ENCODE peak calls at places on chromosome 21, in nine cellular contexts. One of them, this sample, is unnamed.

GRCh38 chr21:25461730-25462129 is 145.6 kb downstream of the MRPL39 start:
- DNase-seq in uterus: no peak
- DNase-seq in neural progenitor cell: no peak
- DNase-seq in ascending aorta: no peak
- DNase-seq in B cell: no peak
- DNase-seq in WTC11: no peak
- DNase-seq in mammary epithelial cell: no peak
- DNase-seq in suprapubic skin: no peak
- DNase-seq in AG09309: no peak
- DNase-seq in this sample: no peak

GRCh38 chr21:20802201-20802600 is 196.0 kb upstream of the NCAM2 start:
- DNase-seq in B cell: no peak
- DNase-seq in mammary epithelial cell: no peak
- DNase-seq in uterus: no peak
- DNase-seq in WTC11: no peak
- DNase-seq in AG09309: no peak
- DNase-seq in ascending aorta: no peak
- DNase-seq in neural progenitor cell: no peak
- DNase-seq in suprapubic skin: no peak
- DNase-seq in this sample: no peak

GRCh38 chr21:45531393-45532215 is 10.6 kb downstream of the SLC19A1 start:
- DNase-seq in mammary epithelial cell: no peak
- DNase-seq in suprapubic skin: peak; percentile 54
- DNase-seq in AG09309: no peak
- DNase-seq in neural progenitor cell: no peak
- DNase-seq in B cell: no peak
- DNase-seq in ascending aorta: no peak
- DNase-seq in uterus: no peak
- DNase-seq in WTC11: peak; percentile 14
- DNase-seq in this sample: no peak

GRCh38 chr21:16821588-16821987 is 691.3 kb upstream of the CXADR start:
- DNase-seq in uterus: no peak
- DNase-seq in suprapubic skin: no peak
- DNase-seq in AG09309: no peak
- DNase-seq in neural progenitor cell: no peak
- DNase-seq in mammary epithelial cell: no peak
- DNase-seq in ascending aorta: no peak
- DNase-seq in B cell: no peak
- DNase-seq in WTC11: no peak
- DNase-seq in this sample: no peak

GRCh38 chr21:39932335-39932734 is 65.1 kb downstream of the PCP4 start:
- DNase-seq in B cell: no peak
- DNase-seq in neural progenitor cell: no peak
- DNase-seq in AG09309: no peak
- DNase-seq in mammary epithelial cell: no peak
- DNase-seq in uterus: no peak
- DNase-seq in ascending aorta: no peak
- DNase-seq in suprapubic skin: no peak
- DNase-seq in WTC11: no peak
- DNase-seq in this sample: no peak

GRCh38 chr21:44500111-44500510 is 39.9 kb downstream of the KRTAP10-1 start:
- DNase-seq in AG09309: no peak
- DNase-seq in neural progenitor cell: no peak
- DNase-seq in B cell: no peak
- DNase-seq in mammary epithelial cell: no peak
- DNase-seq in ascending aorta: no peak
- DNase-seq in uterus: no peak
- DNase-seq in WTC11: no peak
- DNase-seq in suprapubic skin: no peak
- DNase-seq in this sample: no peak

GRCh38 chr21:40120944-40121575 is 253.8 kb downstream of the PCP4 start:
- DNase-seq in neural progenitor cell: peak; percentile 42
- DNase-seq in mammary epithelial cell: no peak
- DNase-seq in ascending aorta: no peak
- DNase-seq in WTC11: no peak
- DNase-seq in uterus: no peak
- DNase-seq in suprapubic skin: no peak
- DNase-seq in B cell: no peak
- DNase-seq in AG09309: no peak
- DNase-seq in this sample: no peak

GRCh38 chr21:45013271-45013841 is 61.0 kb upstream of the ADARB1 start:
- DNase-seq in uterus: no peak
- DNase-seq in WTC11: peak; percentile 36
- DNase-seq in ascending aorta: peak; percentile 7
- DNase-seq in neural progenitor cell: no peak
- DNase-seq in mammary epithelial cell: no peak
- DNase-seq in AG09309: no peak
- DNase-seq in B cell: no peak
- DNase-seq in suprapubic skin: peak; percentile 62
- DNase-seq in this sample: no peak

GRCh38 chr21:16308269-16308668 is 578.5 kb downstream of the USP25 start:
- DNase-seq in mammary epithelial cell: peak; percentile 90
- DNase-seq in neural progenitor cell: no peak
- DNase-seq in suprapubic skin: no peak
- DNase-seq in uterus: no peak
- DNase-seq in WTC11: no peak
- DNase-seq in ascending aorta: no peak
- DNase-seq in B cell: no peak
- DNase-seq in AG09309: no peak
- DNase-seq in this sample: no peak

GRCh38 chr21:38440746-38441145 is 57.5 kb downstream of the ERG start:
- DNase-seq in mammary epithelial cell: peak; percentile 74
- DNase-seq in AG09309: peak; percentile 75
- DNase-seq in WTC11: no peak
- DNase-seq in ascending aorta: no peak
- DNase-seq in suprapubic skin: no peak
- DNase-seq in uterus: no peak
- DNase-seq in neural progenitor cell: peak; percentile 48
- DNase-seq in B cell: no peak
- DNase-seq in this sample: no peak

GRCh38 chr21:26946744-26947446 is 20.0 kb downstream of the ADAMTS5 start:
- DNase-seq in mammary epithelial cell: no peak
- DNase-seq in B cell: no peak
- DNase-seq in WTC11: no peak
- DNase-seq in ascending aorta: no peak
- DNase-seq in uterus: no peak
- DNase-seq in AG09309: no peak
- DNase-seq in neural progenitor cell: no peak
- DNase-seq in suprapubic skin: no peak
- DNase-seq in this sample: no peak

GRCh38 chr21:26136686-26137085 is 33.9 kb downstream of the APP start:
- DNase-seq in suprapubic skin: no peak
- DNase-seq in AG09309: no peak
- DNase-seq in B cell: no peak
- DNase-seq in ascending aorta: no peak
- DNase-seq in mammary epithelial cell: no peak
- DNase-seq in WTC11: no peak
- DNase-seq in uterus: no peak
- DNase-seq in neural progenitor cell: no peak
- DNase-seq in this sample: peak; percentile 26

GRCh38 chr21:37636152-37636860 is 269.7 kb downstream of the DYRK1A start:
- DNase-seq in ascending aorta: no peak
- DNase-seq in AG09309: peak; percentile 79
- DNase-seq in uterus: peak; percentile 42
- DNase-seq in WTC11: no peak
- DNase-seq in B cell: no peak
- DNase-seq in suprapubic skin: no peak
- DNase-seq in neural progenitor cell: no peak
- DNase-seq in mammary epithelial cell: peak; percentile 80
- DNase-seq in this sample: no peak

GRCh38 chr21:39033878-39034589 is 149.2 kb downstream of the PSMG1 start:
- DNase-seq in AG09309: no peak
- DNase-seq in B cell: no peak
- DNase-seq in suprapubic skin: no peak
- DNase-seq in mammary epithelial cell: no peak
- DNase-seq in ascending aorta: no peak
- DNase-seq in uterus: no peak
- DNase-seq in WTC11: no peak
- DNase-seq in neural progenitor cell: no peak
- DNase-seq in this sample: no peak

DNA sequence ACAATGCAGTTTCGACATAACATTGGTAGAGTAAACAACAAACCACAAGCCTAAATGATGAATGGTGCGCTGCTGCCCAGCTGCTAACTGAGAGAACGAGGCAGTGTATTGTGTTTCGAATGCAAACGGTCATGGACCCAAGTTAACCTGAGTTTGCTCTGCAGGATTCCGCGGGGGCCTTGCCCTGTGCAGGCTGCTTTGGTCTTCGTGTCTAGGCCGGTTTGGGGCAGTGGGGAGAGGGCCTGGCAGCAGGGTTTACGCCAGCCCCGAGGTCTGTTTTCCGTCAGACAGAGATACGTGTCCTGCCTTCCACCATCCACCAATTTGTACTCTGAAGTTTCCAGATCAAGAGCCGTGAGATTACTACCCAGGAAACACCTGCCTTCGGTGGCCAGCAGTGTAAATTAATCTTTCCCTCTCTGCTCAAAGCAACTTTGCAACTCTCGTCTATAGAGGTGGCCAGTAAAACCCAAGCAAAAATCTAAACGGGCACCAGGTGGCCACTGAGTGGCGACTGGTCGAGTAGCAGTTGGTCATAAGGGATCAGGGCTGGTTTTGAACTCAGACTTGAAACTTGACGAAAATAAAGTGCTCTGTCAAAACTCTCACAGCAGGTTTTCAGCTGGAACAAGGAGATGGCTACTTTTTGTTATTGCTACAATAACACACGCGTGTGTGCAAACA is 6.3 kb upstream of the PRDM15 start:
- DNase-seq in AG09309: no peak
- DNase-seq in WTC11: no peak
- DNase-seq in uterus: no peak
- DNase-seq in B cell: no peak
- DNase-seq in suprapubic skin: no peak
- DNase-seq in ascending aorta: no peak
- DNase-seq in mammary epithelial cell: no peak
- DNase-seq in neural progenitor cell: no peak
- DNase-seq in this sample: peak; percentile 50
- TF ChIP-seq CTCF in AG09309: no peak
- TF ChIP-seq CTCF in WTC11: no peak
- TF ChIP-seq CTCF in uterus: no peak
- TF ChIP-seq CTCF in B cell: no peak
- TF ChIP-seq CTCF in suprapubic skin: no peak
- TF ChIP-seq CTCF in ascending aorta: no peak
- TF ChIP-seq CTCF in mammary epithelial cell: no peak
- TF ChIP-seq CTCF in neural progenitor cell: no peak
- TF ChIP-seq CTCF in this sample: peak; percentile 22

DNA sequence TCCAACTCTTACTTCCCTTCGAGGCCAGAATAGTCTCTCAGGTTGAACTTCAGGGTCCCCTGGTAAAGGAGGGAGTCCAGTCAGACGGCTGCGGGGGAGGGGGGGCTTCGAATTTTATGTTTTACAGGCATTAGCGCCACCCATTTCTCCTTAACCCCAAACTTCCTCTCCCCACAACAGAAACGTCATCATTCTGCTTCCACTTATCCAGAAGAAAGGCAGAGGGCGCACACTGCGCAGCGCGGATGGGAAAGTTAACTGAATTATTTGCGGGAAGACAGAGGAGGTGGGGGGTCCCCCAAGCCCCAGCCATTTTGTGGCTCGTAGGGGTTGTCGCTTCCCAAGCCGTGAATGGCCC is 529 bp upstream of the PRMT2 start:
- DNase-seq in suprapubic skin: no peak
- DNase-seq in mammary epithelial cell: peak; percentile 60
- DNase-seq in neural progenitor cell: peak; percentile 86
- DNase-seq in AG09309: peak; percentile 73
- DNase-seq in B cell: no peak
- DNase-seq in ascending aorta: no peak
- DNase-seq in uterus: peak; percentile 85
- DNase-seq in WTC11: peak; percentile 61
- DNase-seq in this sample: peak; percentile 48
- TF ChIP-seq CTCF in suprapubic skin: peak; percentile 22
- TF ChIP-seq CTCF in mammary epithelial cell: peak; percentile 28
- TF ChIP-seq CTCF in neural progenitor cell: peak; percentile 31
- TF ChIP-seq CTCF in AG09309: peak; percentile 28
- TF ChIP-seq CTCF in B cell: no peak
- TF ChIP-seq CTCF in ascending aorta: no peak
- TF ChIP-seq CTCF in uterus: peak; percentile 53
- TF ChIP-seq CTCF in WTC11: no peak
- TF ChIP-seq CTCF in this sample: peak; percentile 22

GRCh38 chr21:34093083-34093482 is 19.7 kb downstream of the MRPS6 start:
- DNase-seq in WTC11: no peak
- DNase-seq in ascending aorta: no peak
- DNase-seq in B cell: no peak
- DNase-seq in mammary epithelial cell: no peak
- DNase-seq in suprapubic skin: no peak
- DNase-seq in uterus: no peak
- DNase-seq in AG09309: no peak
- DNase-seq in neural progenitor cell: no peak
- DNase-seq in this sample: no peak

GRCh38 chr21:34091032-34091431 is 17.7 kb downstream of the MRPS6 start:
- DNase-seq in B cell: no peak
- DNase-seq in mammary epithelial cell: no peak
- DNase-seq in ascending aorta: no peak
- DNase-seq in suprapubic skin: no peak
- DNase-seq in neural progenitor cell: no peak
- DNase-seq in uterus: no peak
- DNase-seq in AG09309: no peak
- DNase-seq in WTC11: no peak
- DNase-seq in this sample: no peak

GRCh38 chr21:34092241-34092921 is 19.0 kb downstream of the MRPS6 start:
- DNase-seq in suprapubic skin: no peak
- DNase-seq in uterus: no peak
- DNase-seq in B cell: no peak
- DNase-seq in ascending aorta: no peak
- DNase-seq in WTC11: no peak
- DNase-seq in AG09309: no peak
- DNase-seq in neural progenitor cell: no peak
- DNase-seq in mammary epithelial cell: no peak
- DNase-seq in this sample: no peak

GRCh38 chr21:34088752-34089151 is 15.4 kb downstream of the MRPS6 start:
- DNase-seq in neural progenitor cell: no peak
- DNase-seq in suprapubic skin: no peak
- DNase-seq in mammary epithelial cell: no peak
- DNase-seq in AG09309: no peak
- DNase-seq in uterus: no peak
- DNase-seq in WTC11: no peak
- DNase-seq in B cell: no peak
- DNase-seq in ascending aorta: no peak
- DNase-seq in this sample: no peak

DNA sequence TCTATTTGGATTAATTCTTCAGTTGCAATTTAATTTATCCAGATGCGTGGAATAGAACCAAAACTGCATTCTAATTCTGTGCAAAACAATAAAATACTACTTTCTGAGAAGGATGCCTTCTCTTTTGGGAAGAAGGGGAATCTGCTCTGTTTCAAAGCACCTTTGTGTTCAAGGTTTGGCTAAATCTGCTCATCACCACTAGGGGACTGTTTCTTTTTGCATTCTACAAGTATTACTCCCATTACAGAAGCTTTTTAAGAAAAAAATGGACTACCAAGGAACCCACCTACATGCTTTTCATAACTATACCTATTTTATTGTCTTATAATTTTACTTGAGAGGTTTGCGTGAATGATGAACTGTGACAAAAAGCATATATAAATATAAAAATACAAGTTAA is 18.2 kb downstream of the MRPS6 start:
- DNase-seq in B cell: no peak
- DNase-seq in mammary epithelial cell: no peak
- DNase-seq in uterus: no peak
- DNase-seq in suprapubic skin: no peak
- DNase-seq in AG09309: no peak
- DNase-seq in ascending aorta: no peak
- DNase-seq in neural progenitor cell: peak; percentile 23
- DNase-seq in WTC11: no peak
- DNase-seq in this sample: no peak
- TF ChIP-seq CTCF in B cell: peak; percentile 44
- TF ChIP-seq CTCF in mammary epithelial cell: peak; percentile 47
- TF ChIP-seq CTCF in uterus: peak; percentile 16
- TF ChIP-seq CTCF in suprapubic skin: no peak
- TF ChIP-seq CTCF in AG09309: peak; percentile 34
- TF ChIP-seq CTCF in ascending aorta: no peak
- TF ChIP-seq CTCF in neural progenitor cell: peak; percentile 58
- TF ChIP-seq CTCF in WTC11: no peak
- TF ChIP-seq CTCF in this sample: peak; percentile 33

GRCh38 chr21:32278518-32279376 is at the start of gene MIS18A:
- DNase-seq in suprapubic skin: peak; percentile 97
- DNase-seq in uterus: peak; percentile 96
- DNase-seq in ascending aorta: peak; percentile 80
- DNase-seq in neural progenitor cell: peak; percentile 97
- DNase-seq in B cell: peak; percentile 95
- DNase-seq in WTC11: peak; percentile 96
- DNase-seq in mammary epithelial cell: peak; percentile 98
- DNase-seq in AG09309: peak; percentile 80
- DNase-seq in this sample: peak; percentile 94
- TF ChIP-seq CTCF in suprapubic skin: no peak
- TF ChIP-seq CTCF in uterus: peak; percentile 16
- TF ChIP-seq CTCF in ascending aorta: no peak
- TF ChIP-seq CTCF in neural progenitor cell: peak; percentile 19
- TF ChIP-seq CTCF in B cell: no peak
- TF ChIP-seq CTCF in WTC11: no peak
- TF ChIP-seq CTCF in mammary epithelial cell: no peak
- TF ChIP-seq CTCF in AG09309: no peak
- TF ChIP-seq CTCF in this sample: no peak

This sample was measured in GM13977.